ENCODE peak calls at places on chromosome 4, in four cellular contexts. One of them, this sample, is unnamed.

GRCh38 chr4:168942985-168943384 is 67.1 kb downstream of the CBR4 start:
- DNase-seq in GM12892: no peak
- DNase-seq in HL-60: peak
- DNase-seq in stomach: no peak
- DNase-seq in this sample: no peak

GRCh38 chr4:40586034-40586433 is 43.6 kb downstream of the RBM47 start:
- DNase-seq in stomach: no peak
- DNase-seq in HL-60: peak
- DNase-seq in GM12892: no peak
- DNase-seq in this sample: no peak

GRCh38 chr4:113958766-113959540 is 20.5 kb downstream of the ARSJ start:
- DNase-seq in stomach: no peak
- DNase-seq in HL-60: no peak
- DNase-seq in GM12892: no peak
- DNase-seq in this sample: no peak

GRCh38 chr4:3284734-3285557 is 7.9 kb upstream of the RGS12 start:
- DNase-seq in GM12892: no peak
- DNase-seq in HL-60: no peak
- DNase-seq in stomach: peak
- DNase-seq in this sample: peak

GRCh38 chr4:157043131-157043530 is 32.8 kb upstream of the GLRB start:
- DNase-seq in stomach: no peak
- DNase-seq in GM12892: no peak
- DNase-seq in HL-60: no peak
- DNase-seq in this sample: no peak

GRCh38 chr4:107896158-107896645 is 35.1 kb upstream of the CYP2U1 start:
- DNase-seq in stomach: no peak
- DNase-seq in HL-60: no peak
- DNase-seq in GM12892: no peak
- DNase-seq in this sample: no peak

GRCh38 chr4:166862032-166862431 is 372.3 kb downstream of the SPOCK3 start:
- DNase-seq in HL-60: no peak
- DNase-seq in stomach: no peak
- DNase-seq in GM12892: no peak
- DNase-seq in this sample: no peak

GRCh38 chr4:89158884-89159503 is 47.7 kb downstream of the TIGD2 start:
- DNase-seq in GM12892: no peak
- DNase-seq in stomach: no peak
- DNase-seq in HL-60: no peak
- DNase-seq in this sample: no peak

GRCh38 chr4:84887824-84888223 is 78.7 kb downstream of the WDFY3 start:
- DNase-seq in HL-60: no peak
- DNase-seq in stomach: no peak
- DNase-seq in GM12892: no peak
- DNase-seq in this sample: no peak

GRCh38 chr4:156615066-156615514 is 356.5 kb downstream of the PDGFC start:
- DNase-seq in HL-60: no peak
- DNase-seq in GM12892: no peak
- DNase-seq in stomach: no peak
- DNase-seq in this sample: peak

GRCh38 chr4:183960021-183960420 is 54.9 kb downstream of the STOX2 start:
- DNase-seq in HL-60: no peak
- DNase-seq in stomach: peak
- DNase-seq in GM12892: no peak
- DNase-seq in this sample: no peak

GRCh38 chr4:21226637-21227538 is 526.6 kb downstream of the PACRGL start:
- DNase-seq in HL-60: no peak
- DNase-seq in GM12892: no peak
- DNase-seq in stomach: peak
- DNase-seq in this sample: no peak

GRCh38 chr4:83644677-83645639 is 109.0 kb downstream of the GPAT3 start:
- DNase-seq in GM12892: no peak
- DNase-seq in HL-60: peak
- DNase-seq in stomach: no peak
- DNase-seq in this sample: no peak

GRCh38 chr4:103097112-103097511 is 2.5 kb downstream of the BDH2 start:
- DNase-seq in GM12892: no peak
- DNase-seq in stomach: no peak
- DNase-seq in HL-60: no peak
- DNase-seq in this sample: no peak

GRCh38 chr4:103098746-103099421 is 750 bp downstream of the BDH2 start:
- DNase-seq in HL-60: no peak
- DNase-seq in stomach: no peak
- DNase-seq in GM12892: no peak
- DNase-seq in this sample: no peak

GRCh38 chr4:103100691-103101090 is 1.1 kb upstream of the BDH2 start:
- DNase-seq in stomach: no peak
- DNase-seq in GM12892: no peak
- DNase-seq in HL-60: no peak
- DNase-seq in this sample: no peak

GRCh38 chr4:103098331-103098730 is 1.3 kb downstream of the BDH2 start:
- DNase-seq in stomach: no peak
- DNase-seq in GM12892: no peak
- DNase-seq in HL-60: no peak
- DNase-seq in this sample: no peak

DNA sequence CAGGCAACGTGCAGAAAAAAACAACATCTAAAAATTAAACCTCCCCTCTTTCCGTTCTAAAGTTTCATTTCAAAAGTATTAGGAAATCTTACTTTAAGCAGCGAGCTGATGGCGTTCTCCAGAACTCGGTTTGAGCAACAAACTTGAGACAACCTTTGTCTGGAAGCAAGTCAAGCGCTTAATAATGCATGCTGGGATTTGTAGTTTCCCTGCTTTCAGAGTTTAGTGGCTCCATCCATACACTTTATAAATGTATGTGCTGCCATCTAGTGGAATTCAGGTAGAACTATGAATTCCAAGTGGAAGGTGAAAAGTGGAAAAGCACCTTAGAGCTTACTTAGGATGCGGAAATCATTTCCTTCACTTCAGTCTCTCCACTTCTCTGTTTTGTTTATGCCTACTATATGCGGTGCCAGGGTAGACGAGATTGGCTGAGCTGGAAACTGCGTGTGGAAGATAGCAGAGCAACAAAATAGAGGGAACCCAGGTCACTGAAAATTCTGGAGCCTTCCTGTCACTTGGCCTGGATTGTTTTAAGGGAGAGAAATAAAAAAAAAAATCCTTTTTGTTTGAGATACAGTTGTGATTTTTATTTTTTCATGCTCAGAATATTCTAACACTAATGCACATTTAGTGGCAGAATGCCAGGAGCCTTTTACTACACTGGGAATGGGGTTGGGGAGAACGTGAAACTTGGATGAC is at the start of gene BDH2:
- DNase-seq in GM12892: no peak
- DNase-seq in stomach: peak
- DNase-seq in HL-60: peak
- DNase-seq in this sample: peak
- TF ChIP-seq POLR2AphosphoS5 in GM12892: no peak
- TF ChIP-seq POLR2AphosphoS5 in stomach: peak
- TF ChIP-seq POLR2AphosphoS5 in HL-60: no peak
- TF ChIP-seq POLR2AphosphoS5 in this sample: peak

GRCh38 chr4:86970447-86971354 is 35.9 kb downstream of the AFF1 start:
- DNase-seq in stomach: no peak
- DNase-seq in HL-60: no peak
- DNase-seq in GM12892: no peak
- DNase-seq in this sample: no peak

GRCh38 chr4:86973668-86974067 is 38.9 kb downstream of the AFF1 start:
- DNase-seq in stomach: no peak
- DNase-seq in HL-60: no peak
- DNase-seq in GM12892: no peak
- DNase-seq in this sample: no peak

GRCh38 chr4:86971355-86971683 is 36.5 kb downstream of the AFF1 start:
- DNase-seq in HL-60: no peak
- DNase-seq in stomach: no peak
- DNase-seq in GM12892: no peak
- DNase-seq in this sample: no peak

GRCh38 chr4:86974481-86975050 is 39.8 kb downstream of the AFF1 start:
- DNase-seq in GM12892: no peak
- DNase-seq in stomach: no peak
- DNase-seq in HL-60: no peak
- DNase-seq in this sample: no peak

GRCh38 chr4:86972997-86973396 is 38.2 kb downstream of the AFF1 start:
- DNase-seq in stomach: peak
- DNase-seq in GM12892: no peak
- DNase-seq in HL-60: peak
- DNase-seq in this sample: peak
- TF ChIP-seq POLR2AphosphoS5 in stomach: no peak
- TF ChIP-seq POLR2AphosphoS5 in GM12892: no peak
- TF ChIP-seq POLR2AphosphoS5 in HL-60: peak
- TF ChIP-seq POLR2AphosphoS5 in this sample: no peak

DNA sequence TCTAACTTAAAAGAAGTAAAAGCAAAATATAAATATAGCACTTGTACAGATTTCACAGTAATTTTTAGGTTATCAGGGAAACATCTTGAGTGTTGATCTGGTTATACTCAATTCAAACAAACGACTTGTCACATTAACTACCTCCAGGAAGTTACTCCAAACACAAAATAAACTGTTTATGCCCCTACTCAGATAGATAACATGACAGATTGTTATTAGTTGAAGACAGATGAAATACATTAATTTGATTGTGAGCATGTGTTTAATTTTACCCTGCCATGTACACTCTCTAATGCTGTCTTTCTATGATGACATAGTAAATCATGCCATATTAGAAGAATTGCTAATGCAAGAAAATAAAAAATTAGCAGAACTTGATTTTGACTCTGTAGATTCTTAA is 88.0 kb downstream of the RAB28 start:
- DNase-seq in stomach: no peak
- DNase-seq in HL-60: no peak
- DNase-seq in GM12892: no peak
- DNase-seq in this sample: no peak
- TF ChIP-seq POLR2AphosphoS5 in stomach: no peak
- TF ChIP-seq POLR2AphosphoS5 in HL-60: no peak
- TF ChIP-seq POLR2AphosphoS5 in GM12892: no peak
- TF ChIP-seq POLR2AphosphoS5 in this sample: no peak

DNA sequence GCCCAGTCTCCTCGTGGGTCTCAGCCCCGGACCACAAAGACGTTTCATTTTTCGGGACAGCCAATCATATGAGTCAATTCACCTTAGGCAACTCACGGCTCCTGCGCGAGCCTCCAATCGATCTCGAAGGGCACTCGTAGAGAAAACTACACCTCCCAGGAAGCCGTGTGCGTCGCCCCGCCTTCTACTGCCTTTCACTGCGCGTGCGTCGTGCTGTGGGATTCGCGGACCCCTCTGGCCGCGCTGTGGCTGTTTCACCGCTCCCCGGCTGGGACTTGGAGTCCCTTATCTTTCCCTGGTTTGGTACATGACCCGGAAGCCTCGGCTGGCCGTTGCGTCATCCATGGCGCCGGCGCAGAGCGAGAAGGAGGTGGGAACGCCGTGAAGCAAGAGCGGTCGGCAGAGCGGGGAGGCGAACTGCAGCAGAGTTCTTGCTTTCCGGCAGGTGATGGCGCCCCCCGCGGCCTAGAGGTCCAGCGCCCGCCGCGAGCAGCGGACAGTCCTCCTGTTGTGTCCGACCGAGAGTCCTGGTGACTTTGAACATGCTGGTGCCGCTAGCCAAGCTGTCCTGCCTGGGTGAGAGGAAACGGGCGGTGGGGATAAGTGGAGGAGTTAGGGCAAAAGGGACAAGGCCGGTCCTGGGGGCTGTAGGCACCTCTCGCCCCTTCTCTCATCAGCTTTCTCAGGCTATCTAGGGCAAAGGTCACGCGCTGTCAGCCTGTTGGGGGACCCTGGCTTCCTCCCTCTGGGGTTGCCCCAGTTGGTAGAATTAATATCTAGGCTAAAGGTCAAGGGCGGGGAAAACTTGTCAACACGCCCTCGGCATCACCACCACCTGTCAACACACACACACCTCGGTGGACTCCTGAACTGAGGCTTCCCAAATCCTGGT is at the start of gene ETFDH:
- DNase-seq in stomach: peak
- DNase-seq in HL-60: peak
- DNase-seq in GM12892: peak
- DNase-seq in this sample: peak
- TF ChIP-seq POLR2AphosphoS5 in stomach: peak
- TF ChIP-seq POLR2AphosphoS5 in HL-60: peak
- TF ChIP-seq POLR2AphosphoS5 in GM12892: peak
- TF ChIP-seq POLR2AphosphoS5 in this sample: peak

GRCh38 chr4:100679926-100680325 is 162.1 kb upstream of the EMCN start:
- DNase-seq in HL-60: no peak
- DNase-seq in stomach: no peak
- DNase-seq in GM12892: no peak
- DNase-seq in this sample: no peak
- TF ChIP-seq POLR2AphosphoS5 in HL-60: no peak
- TF ChIP-seq POLR2AphosphoS5 in stomach: no peak
- TF ChIP-seq POLR2AphosphoS5 in GM12892: no peak
- TF ChIP-seq POLR2AphosphoS5 in this sample: no peak

DNA sequence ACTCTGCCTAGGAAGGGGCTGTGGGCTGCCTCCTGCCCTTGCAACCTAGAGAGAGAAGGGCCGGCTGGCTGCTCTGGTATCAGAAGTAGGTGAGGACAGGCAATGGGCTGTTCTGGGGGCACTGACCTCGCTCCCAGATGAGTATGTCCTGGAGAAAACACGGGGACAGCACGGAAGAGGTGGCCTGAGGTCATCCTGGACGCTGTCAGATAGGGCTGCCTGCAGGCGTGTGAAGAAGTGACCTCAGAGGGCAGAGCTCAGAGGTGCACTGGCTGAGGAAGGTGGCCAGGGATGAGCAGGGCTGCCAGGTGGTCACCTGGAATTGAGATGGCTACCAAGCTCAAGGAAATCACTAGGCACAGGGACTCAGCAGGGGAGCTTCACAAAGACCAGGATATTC is 159.6 kb downstream of the TSPAN5 start:
- DNase-seq in HL-60: no peak
- DNase-seq in stomach: no peak
- DNase-seq in GM12892: no peak
- DNase-seq in this sample: no peak
- TF ChIP-seq POLR2AphosphoS5 in HL-60: no peak
- TF ChIP-seq POLR2AphosphoS5 in stomach: no peak
- TF ChIP-seq POLR2AphosphoS5 in GM12892: no peak
- TF ChIP-seq POLR2AphosphoS5 in this sample: no peak

GRCh38 chr4:53908661-53909078 is 155.7 kb downstream of the CHIC2 start:
- DNase-seq in HL-60: no peak
- DNase-seq in stomach: peak
- DNase-seq in GM12892: no peak
- DNase-seq in this sample: no peak
- TF ChIP-seq POLR2AphosphoS5 in HL-60: no peak
- TF ChIP-seq POLR2AphosphoS5 in stomach: peak
- TF ChIP-seq POLR2AphosphoS5 in GM12892: no peak
- TF ChIP-seq POLR2AphosphoS5 in this sample: no peak